ENCODE peak calls at places on chromosomes 16 and 17, in six cellular contexts. B, A, R, M, D and P are unnamed samples.

GRCh38 chr16:27223701-27224100 is 20.4 kb downstream of the KDM8 start:
- DNase-seq in D (no peak), B (no peak), A (no peak), M (no peak), R (no peak), P (no peak)

GRCh38 chr17:7988750-7989178 is 13.7 kb upstream of the GUCY2D start:
- DNase-seq in B (no peak), D (peak), M (peak), R (peak), A (peak), P (peak)

GRCh38 chr17:8126306-8127066 is 2.6 kb upstream of the HES7 start:
- DNase-seq in R (peak), A (peak), B (no peak), D (no peak), M (no peak), P (no peak)

GRCh38 chr16:847681-848445 is 47.3 kb upstream of the GNG13 start:
- DNase-seq in R (no peak), M (no peak), B (no peak), A (no peak), D (no peak), P (no peak)

GRCh38 chr17:44804301-44805061 is 25.6 kb downstream of the GJC1 start:
- DNase-seq in M (no peak), B (no peak), R (no peak), D (no peak), A (no peak), P (no peak)

GRCh38 chr17:49959183-49959935 is 9.6 kb upstream of the DLX4 start:
- DNase-seq in A (no peak), D (no peak), R (peak), M (no peak), B (no peak), P (no peak)

GRCh38 chr17:78787444-78787843 is 5.4 kb upstream of the CYTH1 start:
- DNase-seq in A (peak), M (no peak), B (no peak), R (no peak), D (no peak), P (no peak)

GRCh38 chr17:7560172-7561027 is 1.3 kb upstream of the SENP3 start:
- DNase-seq in R (peak), M (peak), B (peak), D (no peak), A (peak), P (no peak)

GRCh38 chr16:14489460-14489859 is 140.6 kb downstream of the PARN start:
- DNase-seq in M (peak), B (no peak), R (no peak), A (no peak), D (no peak), P (no peak)

GRCh38 chr17:28904800-28905199 is 1.9 kb upstream of the DHRS13 start:
- DNase-seq in D (no peak), R (no peak), B (no peak), A (no peak), M (no peak), P (no peak)